ENCODE peak calls at places on chromosome 20, in seven cellular contexts. K is heart left ventricle, H is H1, T is ovary, D is A549, O is IMR-90, A is HCT116. E is an unnamed sample.
A peak's percentile ranks its signal among the peaks of the same experiment; 100 is the strongest.

GRCh38 chr20:44494266-44494665 is 18.6 kb downstream of the TTPAL start:
- DNase-seq in K (no peak), H (no peak), T (no peak), D (no peak), O (peak; percentile 87), A (no peak), E (no peak)

GRCh38 chr20:16747291-16747811 is 807 bp upstream of the OTOR start:
- DNase-seq in K (no peak), H (no peak), T (no peak), D (no peak), O (no peak), A (no peak), E (no peak)

GRCh38 chr20:1860446-1860845 is 34.8 kb upstream of the SIRPA start:
- DNase-seq in K (no peak), H (no peak), T (no peak), D (no peak), O (peak; percentile 74), A (no peak), E (no peak)

GRCh38 chr20:59966428-59966827 is 8.2 kb downstream of the CDH26 start:
- DNase-seq in K (no peak), H (no peak), T (no peak), D (no peak), O (no peak), A (no peak), E (no peak)

GRCh38 chr20:37564388-37565133 is 36.9 kb upstream of the BLCAP start:
- DNase-seq in K (no peak), H (peak; percentile 93), T (peak; percentile 52), D (peak; percentile 46), O (no peak), A (no peak), E (peak; percentile 56)

GRCh38 chr20:1803216-1804128 is 91.7 kb upstream of the SIRPA start:
- DNase-seq in K (peak; percentile 70), H (peak; percentile 79), T (peak; percentile 27), D (no peak), O (peak; percentile 60), A (no peak), E (peak; percentile 65)

GRCh38 chr20:13995086-13995665 is at the start of gene MACROD2:
- DNase-seq in K (peak; percentile 92), H (peak; percentile 100), T (peak; percentile 97), D (peak; percentile 96), O (peak; percentile 16), A (peak; percentile 93), E (peak; percentile 98)

GRCh38 chr20:42635699-42636411 is 553.9 kb downstream of the PTPRT start:
- DNase-seq in K (no peak), H (no peak), T (no peak), D (no peak), O (no peak), A (no peak), E (no peak)

GRCh38 chr20:51385941-51386530 is 156.5 kb downstream of the NFATC2 start:
- DNase-seq in K (no peak), H (no peak), T (no peak), D (peak; percentile 69), O (peak; percentile 41), A (peak; percentile 24), E (peak; percentile 51)

GRCh38 chr20:47278907-47279348 is 77.6 kb downstream of the ZMYND8 start:
- DNase-seq in K (no peak), H (no peak), T (no peak), D (no peak), O (peak; percentile 26), A (peak; percentile 68), E (no peak)

GRCh38 chr20:9478801-9479200 is 35.6 kb upstream of the LAMP5 start:
- DNase-seq in K (no peak), H (no peak), T (no peak), D (no peak), O (no peak), A (no peak), E (no peak)

GRCh38 chr20:33532753-33533459 is 43.0 kb downstream of the CBFA2T2 start:
- DNase-seq in K (no peak), H (no peak), T (no peak), D (no peak), O (peak; percentile 54), A (no peak), E (no peak)

GRCh38 chr20:45341939-45342862 is 6.0 kb downstream of the SDC4 start:
- DNase-seq in K (peak; percentile 88), H (peak; percentile 63), T (peak; percentile 45), D (no peak), O (peak; percentile 74), A (no peak), E (peak; percentile 60)

DNA sequence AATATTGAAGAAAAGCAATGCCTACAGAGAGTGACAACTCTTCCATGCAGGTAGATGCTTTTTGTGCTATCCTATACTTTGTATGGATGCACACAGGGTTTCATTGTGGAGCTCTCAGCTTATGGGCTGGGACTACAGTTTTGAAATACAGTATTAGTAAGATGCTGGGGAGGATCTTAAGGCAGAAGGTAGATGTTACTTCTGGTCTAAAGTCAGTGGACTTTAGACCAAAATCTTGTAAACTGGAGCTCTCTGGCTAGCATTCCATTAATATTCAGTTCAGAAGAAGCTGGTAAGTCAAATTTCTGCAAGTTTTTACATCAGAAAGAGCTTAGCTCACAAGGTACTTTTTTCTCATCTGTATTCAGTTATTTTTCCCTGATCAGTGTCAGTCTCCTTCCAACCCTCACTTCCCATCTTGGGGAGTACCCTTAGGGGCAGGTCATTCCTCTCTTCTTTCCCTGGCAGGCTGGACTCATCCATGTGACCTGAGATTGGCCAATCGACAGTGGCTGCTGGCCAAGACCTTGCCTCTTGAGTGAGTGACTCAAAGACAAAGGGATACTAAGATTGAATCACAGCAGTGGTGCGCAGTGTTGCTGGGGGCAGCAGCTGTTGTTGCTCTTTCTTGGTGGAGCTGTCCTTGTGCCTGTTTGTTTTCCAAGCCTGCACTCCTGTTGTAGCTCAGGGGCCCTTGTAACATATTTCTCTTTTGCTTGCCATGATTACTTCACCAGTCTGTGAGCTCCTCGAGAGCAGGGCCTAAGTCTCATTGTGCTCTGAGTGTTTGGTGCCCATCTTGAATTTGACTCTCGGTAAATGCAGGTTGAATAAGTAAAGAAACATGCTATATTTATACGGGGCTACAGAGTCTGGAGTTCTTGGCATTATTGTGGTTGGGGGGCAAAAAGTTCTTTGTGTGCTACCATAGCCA is 2.8 kb upstream of the PHF20 start:
- DNase-seq in K (peak; percentile 98), H (peak; percentile 76), T (peak; percentile 94), D (peak; percentile 89), O (peak; percentile 98), A (peak; percentile 77), E (peak; percentile 68)
- TF ChIP-seq POLR2A in K (peak; percentile 74), H (peak; percentile 93), T (peak; percentile 67), D (peak; percentile 53), O (peak; percentile 89), A (peak; percentile 88), E (peak; percentile 59)

DNA sequence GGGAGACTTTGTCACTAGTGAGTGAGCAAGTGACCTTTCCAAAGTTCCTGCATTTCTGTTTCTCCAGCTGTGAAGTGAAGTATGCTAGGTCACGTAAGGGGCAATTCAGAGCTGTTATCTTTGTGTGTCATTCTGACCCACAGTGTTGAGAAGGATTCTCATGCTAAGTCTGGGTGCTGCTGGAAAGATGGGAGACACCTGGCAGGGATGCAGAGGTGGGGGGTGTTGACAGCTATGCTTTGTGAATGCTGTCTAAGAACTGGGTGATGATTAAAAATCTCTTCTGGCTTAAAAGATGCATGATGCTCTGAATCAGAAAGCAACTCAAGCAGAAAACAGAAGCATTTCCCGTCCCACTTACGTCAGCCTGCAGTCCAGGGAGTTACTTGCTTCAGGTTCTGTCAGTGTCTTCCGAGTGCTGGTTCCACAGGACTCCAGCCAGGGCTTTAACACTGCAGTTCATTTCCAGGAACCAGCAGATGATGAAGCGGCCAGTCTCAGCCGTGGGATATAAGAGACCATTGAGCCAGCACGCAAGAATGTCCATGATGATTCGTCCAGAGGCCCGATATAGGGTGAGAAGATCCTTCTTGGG is 30.9 kb upstream of the ASXL1 start:
- DNase-seq in K (peak; percentile 28), H (no peak), T (peak; percentile 27), D (no peak), O (peak; percentile 93), A (no peak), E (no peak)
- TF ChIP-seq POLR2A in K (no peak), H (no peak), T (no peak), D (no peak), O (peak; percentile 13), A (no peak), E (no peak)

DNA sequence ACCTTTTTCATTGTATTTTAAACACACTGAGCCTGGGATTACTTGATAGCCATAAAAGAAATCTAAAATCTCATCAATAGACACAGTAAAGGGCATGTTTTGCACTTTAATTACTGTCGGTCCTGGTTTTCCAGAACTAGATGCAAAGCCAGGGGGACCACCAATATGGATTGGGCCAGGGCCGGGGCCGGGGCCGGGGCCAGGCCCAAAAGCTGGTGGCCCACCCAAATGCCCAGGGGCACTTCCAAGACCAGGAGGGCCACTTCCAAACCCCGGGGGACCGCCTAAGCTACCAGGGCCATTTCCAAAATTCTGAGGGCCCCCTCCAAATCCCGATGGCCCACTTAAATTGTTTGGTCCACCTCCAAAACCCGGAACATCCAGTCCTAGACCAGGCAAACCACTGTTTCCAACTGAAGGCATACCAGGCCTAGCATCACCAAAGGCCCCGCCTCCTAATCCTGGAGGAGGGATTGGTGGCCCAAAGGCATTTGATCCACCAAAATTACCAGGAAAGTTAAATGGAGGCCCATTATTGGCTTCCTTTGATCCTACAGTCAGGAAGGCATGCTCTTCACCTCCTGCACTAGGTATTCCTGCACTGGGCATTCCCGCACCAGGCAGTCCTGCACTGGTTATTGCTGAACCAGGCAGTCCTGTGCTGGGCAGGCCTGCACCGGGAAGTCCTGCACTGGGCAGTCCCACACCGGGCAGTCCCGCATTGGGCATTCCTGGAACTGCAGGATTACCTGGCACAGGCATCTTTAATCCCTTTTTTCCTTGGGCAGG is 11.9 kb downstream of the CPNE1 start:
- DNase-seq in K (no peak), H (peak; percentile 51), T (no peak), D (no peak), O (no peak), A (no peak), E (no peak)
- TF ChIP-seq POLR2A in K (no peak), H (no peak), T (no peak), D (no peak), O (no peak), A (no peak), E (no peak)

GRCh38 chr20:62238569-62239277 is 402 bp downstream of the OSBPL2 start:
- DNase-seq in K (no peak), H (no peak), T (no peak), D (no peak), O (no peak), A (no peak), E (peak; percentile 34)
- TF ChIP-seq POLR2A in K (no peak), H (no peak), T (no peak), D (no peak), O (peak; percentile 9), A (no peak), E (no peak)

GRCh38 chr20:25048519-25048952 is 9.4 kb downstream of the ACSS1 start:
- DNase-seq in K (peak; percentile 27), H (no peak), T (peak; percentile 16), D (no peak), O (no peak), A (no peak), E (peak; percentile 45)
- TF ChIP-seq POLR2A in K (no peak), H (no peak), T (no peak), D (no peak), O (no peak), A (no peak), E (no peak)

E was measured in Peyer's patch.